ENCODE peak calls at places on chromosomes 4 and X, in eight cellular contexts. One of them, this sample, is unnamed.

GRCh38 chrX:95318882-95319281 is 1365.8 kb upstream of the DIAPH2 start:
- DNase-seq in heart left ventricle: no peak
- DNase-seq in lower lobe of right lung: no peak
- DNase-seq in astrocyte: no peak
- DNase-seq in GM13977: peak; percentile 8
- DNase-seq in PC-3: peak; percentile 14
- DNase-seq in neural crest cell: no peak
- DNase-seq in HFFc6: no peak
- DNase-seq in this sample: no peak

GRCh38 chrX:133435544-133436124 is 20.3 kb upstream of the GPC4 start:
- DNase-seq in heart left ventricle: no peak
- DNase-seq in astrocyte: no peak
- DNase-seq in neural crest cell: no peak
- DNase-seq in GM13977: no peak
- DNase-seq in HFFc6: no peak
- DNase-seq in PC-3: no peak
- DNase-seq in lower lobe of right lung: no peak
- DNase-seq in this sample: no peak

GRCh38 chr4:17941731-17942130 is 79.8 kb downstream of the LCORL start:
- DNase-seq in lower lobe of right lung: no peak
- DNase-seq in HFFc6: no peak
- DNase-seq in PC-3: peak; percentile 1
- DNase-seq in heart left ventricle: no peak
- DNase-seq in astrocyte: no peak
- DNase-seq in neural crest cell: no peak
- DNase-seq in GM13977: no peak
- DNase-seq in this sample: no peak

GRCh38 chr4:55356991-55357461 is 11.0 kb downstream of the SRD5A3 start:
- DNase-seq in HFFc6: peak; percentile 33
- DNase-seq in heart left ventricle: no peak
- DNase-seq in lower lobe of right lung: no peak
- DNase-seq in GM13977: no peak
- DNase-seq in PC-3: peak; percentile 73
- DNase-seq in astrocyte: peak; percentile 38
- DNase-seq in neural crest cell: no peak
- DNase-seq in this sample: no peak

GRCh38 chr4:175035907-175036306 is 117.7 kb downstream of the ADAM29 start:
- DNase-seq in heart left ventricle: no peak
- DNase-seq in PC-3: peak; percentile 66
- DNase-seq in GM13977: no peak
- DNase-seq in lower lobe of right lung: no peak
- DNase-seq in HFFc6: no peak
- DNase-seq in astrocyte: peak; percentile 64
- DNase-seq in neural crest cell: no peak
- DNase-seq in this sample: no peak

GRCh38 chr4:127781303-127782024 is 658 bp upstream of the HSPA4L start:
- DNase-seq in heart left ventricle: peak; percentile 67
- DNase-seq in lower lobe of right lung: peak; percentile 46
- DNase-seq in GM13977: peak; percentile 12
- DNase-seq in PC-3: peak; percentile 27
- DNase-seq in HFFc6: peak; percentile 19
- DNase-seq in neural crest cell: no peak
- DNase-seq in astrocyte: peak; percentile 28
- DNase-seq in this sample: no peak

GRCh38 chrX:63283331-63283730 is 67.8 kb downstream of the SPIN4 start:
- DNase-seq in GM13977: no peak
- DNase-seq in HFFc6: no peak
- DNase-seq in heart left ventricle: no peak
- DNase-seq in lower lobe of right lung: no peak
- DNase-seq in astrocyte: no peak
- DNase-seq in neural crest cell: no peak
- DNase-seq in PC-3: no peak
- DNase-seq in this sample: no peak

GRCh38 chr4:160318567-160319220 is 1215.8 kb downstream of the RAPGEF2 start:
- DNase-seq in PC-3: peak; percentile 52
- DNase-seq in GM13977: no peak
- DNase-seq in astrocyte: peak; percentile 16
- DNase-seq in neural crest cell: no peak
- DNase-seq in lower lobe of right lung: no peak
- DNase-seq in HFFc6: no peak
- DNase-seq in heart left ventricle: no peak
- DNase-seq in this sample: no peak

GRCh38 chr4:23718435-23718834 is 171.4 kb downstream of the PPARGC1A start:
- DNase-seq in neural crest cell: no peak
- DNase-seq in HFFc6: no peak
- DNase-seq in astrocyte: no peak
- DNase-seq in heart left ventricle: no peak
- DNase-seq in PC-3: no peak
- DNase-seq in GM13977: no peak
- DNase-seq in lower lobe of right lung: no peak
- DNase-seq in this sample: no peak

GRCh38 chr4:23720556-23720955 is 169.3 kb downstream of the PPARGC1A start:
- DNase-seq in HFFc6: no peak
- DNase-seq in lower lobe of right lung: no peak
- DNase-seq in GM13977: no peak
- DNase-seq in heart left ventricle: no peak
- DNase-seq in astrocyte: peak; percentile 59
- DNase-seq in neural crest cell: no peak
- DNase-seq in PC-3: no peak
- DNase-seq in this sample: no peak

GRCh38 chr4:23717528-23718248 is 172.2 kb downstream of the PPARGC1A start:
- DNase-seq in astrocyte: peak; percentile 16
- DNase-seq in HFFc6: peak; percentile 16
- DNase-seq in lower lobe of right lung: no peak
- DNase-seq in neural crest cell: no peak
- DNase-seq in GM13977: peak; percentile 27
- DNase-seq in heart left ventricle: no peak
- DNase-seq in PC-3: peak; percentile 43
- DNase-seq in this sample: peak; percentile 32
- TF ChIP-seq CTCF in astrocyte: peak; percentile 50
- TF ChIP-seq CTCF in HFFc6: peak; percentile 68
- TF ChIP-seq CTCF in lower lobe of right lung: peak; percentile 11
- TF ChIP-seq CTCF in neural crest cell: peak; percentile 68
- TF ChIP-seq CTCF in GM13977: no peak
- TF ChIP-seq CTCF in heart left ventricle: peak; percentile 43
- TF ChIP-seq CTCF in PC-3: peak; percentile 57
- TF ChIP-seq CTCF in this sample: peak; percentile 53

DNA sequence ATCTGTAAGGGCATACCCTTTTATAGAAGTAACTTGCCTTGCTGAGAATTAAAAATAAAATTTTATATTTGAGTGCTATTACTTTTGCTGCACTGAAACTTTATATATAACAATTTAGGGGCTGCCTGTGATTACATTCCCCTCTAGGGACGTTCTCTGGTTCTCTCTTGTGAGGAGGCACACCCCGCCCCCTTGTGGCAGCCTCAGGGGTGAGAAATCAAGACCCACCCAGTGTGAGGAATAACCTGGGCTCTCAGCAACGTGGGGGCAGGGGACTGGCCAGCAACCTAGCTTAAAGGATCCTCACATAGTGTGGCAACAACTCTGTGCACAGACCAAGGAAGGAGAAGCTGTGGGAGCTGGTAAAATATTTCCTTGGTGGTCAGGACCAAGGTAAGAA is 43.7 kb downstream of the MAGEA9 start:
- DNase-seq in neural crest cell: peak; percentile 26
- DNase-seq in lower lobe of right lung: no peak
- DNase-seq in HFFc6: no peak
- DNase-seq in PC-3: peak; percentile 30
- DNase-seq in GM13977: no peak
- DNase-seq in heart left ventricle: no peak
- DNase-seq in astrocyte: no peak
- DNase-seq in this sample: no peak
- TF ChIP-seq CTCF in neural crest cell: peak; percentile 45
- TF ChIP-seq CTCF in lower lobe of right lung: peak; percentile 24
- TF ChIP-seq CTCF in HFFc6: peak; percentile 57
- TF ChIP-seq CTCF in PC-3: peak; percentile 53
- TF ChIP-seq CTCF in GM13977: peak; percentile 54
- TF ChIP-seq CTCF in heart left ventricle: peak; percentile 31
- TF ChIP-seq CTCF in astrocyte: no peak
- TF ChIP-seq CTCF in this sample: peak; percentile 44

DNA sequence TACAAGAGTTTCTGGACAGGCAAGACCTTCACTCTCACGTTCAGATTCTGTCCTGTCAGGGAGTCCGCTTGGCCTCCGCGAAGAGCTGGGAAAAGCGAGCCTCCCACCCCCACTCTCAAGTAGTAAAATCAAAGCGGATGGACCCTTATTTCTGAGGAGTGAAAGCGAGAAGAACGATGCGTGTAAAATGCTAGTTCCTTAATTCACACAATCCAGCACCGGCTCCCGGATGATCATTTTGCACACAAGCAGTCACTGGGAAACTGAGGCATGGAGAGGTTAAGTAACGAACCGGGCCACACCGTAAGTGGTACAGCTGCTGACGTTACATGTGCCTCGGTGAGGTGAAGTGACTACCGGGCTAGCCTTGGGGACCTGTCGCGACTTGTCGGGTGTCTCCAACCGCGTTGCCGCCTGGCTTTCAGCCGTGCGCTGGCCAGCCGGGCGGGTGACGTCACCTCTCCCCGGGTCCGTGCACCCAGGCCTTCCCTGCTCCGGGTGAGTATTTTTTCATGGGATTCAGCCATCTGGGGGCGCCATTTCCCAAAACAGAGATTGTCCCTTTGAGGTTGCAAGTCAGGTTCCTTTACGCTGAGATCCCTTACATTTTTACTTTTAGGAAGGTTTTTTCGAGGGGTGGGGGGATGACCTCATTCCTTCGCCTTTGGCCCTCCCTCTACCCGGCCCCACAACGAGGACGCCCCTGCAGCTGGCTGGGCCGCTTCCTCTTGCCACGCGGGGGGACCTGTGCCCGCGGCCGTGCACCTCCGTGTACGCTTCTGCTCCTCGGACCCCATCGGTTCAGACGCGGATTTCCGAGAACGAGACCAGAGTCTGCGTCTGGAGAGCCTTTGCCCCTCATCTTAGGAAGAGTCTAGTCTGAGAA is 3.4 kb upstream of the SFRP2 start:
- DNase-seq in neural crest cell: peak; percentile 95
- DNase-seq in GM13977: peak; percentile 43
- DNase-seq in PC-3: no peak
- DNase-seq in HFFc6: no peak
- DNase-seq in astrocyte: no peak
- DNase-seq in lower lobe of right lung: peak; percentile 64
- DNase-seq in heart left ventricle: peak; percentile 32
- DNase-seq in this sample: peak; percentile 62
- TF ChIP-seq CTCF in neural crest cell: peak; percentile 65
- TF ChIP-seq CTCF in GM13977: peak; percentile 27
- TF ChIP-seq CTCF in PC-3: peak; percentile 25
- TF ChIP-seq CTCF in HFFc6: peak; percentile 53
- TF ChIP-seq CTCF in astrocyte: peak; percentile 29
- TF ChIP-seq CTCF in lower lobe of right lung: peak; percentile 21
- TF ChIP-seq CTCF in heart left ventricle: peak; percentile 43
- TF ChIP-seq CTCF in this sample: peak; percentile 50

GRCh38 chrX:72001906-72002305 is 91.3 kb downstream of the NHSL2 start:
- DNase-seq in neural crest cell: no peak
- DNase-seq in lower lobe of right lung: no peak
- DNase-seq in astrocyte: no peak
- DNase-seq in HFFc6: no peak
- DNase-seq in GM13977: no peak
- DNase-seq in PC-3: no peak
- DNase-seq in heart left ventricle: no peak
- DNase-seq in this sample: no peak

GRCh38 chrX:72005046-72005445 is 94.4 kb downstream of the NHSL2 start:
- DNase-seq in HFFc6: no peak
- DNase-seq in neural crest cell: no peak
- DNase-seq in astrocyte: no peak
- DNase-seq in lower lobe of right lung: no peak
- DNase-seq in PC-3: no peak
- DNase-seq in GM13977: no peak
- DNase-seq in heart left ventricle: no peak
- DNase-seq in this sample: no peak

GRCh38 chrX:72001471-72001870 is 90.8 kb downstream of the NHSL2 start:
- DNase-seq in HFFc6: no peak
- DNase-seq in heart left ventricle: no peak
- DNase-seq in PC-3: no peak
- DNase-seq in GM13977: no peak
- DNase-seq in neural crest cell: no peak
- DNase-seq in astrocyte: no peak
- DNase-seq in lower lobe of right lung: no peak
- DNase-seq in this sample: no peak

GRCh38 chrX:72003811-72004750 is 93.4 kb downstream of the NHSL2 start:
- DNase-seq in PC-3: peak; percentile 42
- DNase-seq in HFFc6: no peak
- DNase-seq in heart left ventricle: peak; percentile 66
- DNase-seq in neural crest cell: no peak
- DNase-seq in lower lobe of right lung: no peak
- DNase-seq in astrocyte: peak; percentile 68
- DNase-seq in GM13977: no peak
- DNase-seq in this sample: no peak

GRCh38 chrX:72002886-72003285 is 92.2 kb downstream of the NHSL2 start:
- DNase-seq in lower lobe of right lung: no peak
- DNase-seq in astrocyte: peak; percentile 77
- DNase-seq in PC-3: no peak
- DNase-seq in GM13977: no peak
- DNase-seq in neural crest cell: no peak
- DNase-seq in HFFc6: no peak
- DNase-seq in heart left ventricle: no peak
- DNase-seq in this sample: no peak
- TF ChIP-seq CTCF in lower lobe of right lung: no peak
- TF ChIP-seq CTCF in astrocyte: no peak
- TF ChIP-seq CTCF in PC-3: no peak
- TF ChIP-seq CTCF in GM13977: no peak
- TF ChIP-seq CTCF in neural crest cell: no peak
- TF ChIP-seq CTCF in HFFc6: no peak
- TF ChIP-seq CTCF in heart left ventricle: no peak
- TF ChIP-seq CTCF in this sample: no peak

GRCh38 chr4:140330311-140330900 is 43.0 kb upstream of the SCOC start:
- DNase-seq in astrocyte: no peak
- DNase-seq in HFFc6: peak; percentile 35
- DNase-seq in lower lobe of right lung: no peak
- DNase-seq in heart left ventricle: no peak
- DNase-seq in GM13977: no peak
- DNase-seq in neural crest cell: no peak
- DNase-seq in PC-3: peak; percentile 61
- DNase-seq in this sample: no peak
- TF ChIP-seq CTCF in astrocyte: peak; percentile 68
- TF ChIP-seq CTCF in HFFc6: peak; percentile 84
- TF ChIP-seq CTCF in lower lobe of right lung: peak; percentile 52
- TF ChIP-seq CTCF in heart left ventricle: peak; percentile 64
- TF ChIP-seq CTCF in GM13977: peak; percentile 25
- TF ChIP-seq CTCF in neural crest cell: peak; percentile 70
- TF ChIP-seq CTCF in PC-3: peak; percentile 60
- TF ChIP-seq CTCF in this sample: peak; percentile 47

DNA sequence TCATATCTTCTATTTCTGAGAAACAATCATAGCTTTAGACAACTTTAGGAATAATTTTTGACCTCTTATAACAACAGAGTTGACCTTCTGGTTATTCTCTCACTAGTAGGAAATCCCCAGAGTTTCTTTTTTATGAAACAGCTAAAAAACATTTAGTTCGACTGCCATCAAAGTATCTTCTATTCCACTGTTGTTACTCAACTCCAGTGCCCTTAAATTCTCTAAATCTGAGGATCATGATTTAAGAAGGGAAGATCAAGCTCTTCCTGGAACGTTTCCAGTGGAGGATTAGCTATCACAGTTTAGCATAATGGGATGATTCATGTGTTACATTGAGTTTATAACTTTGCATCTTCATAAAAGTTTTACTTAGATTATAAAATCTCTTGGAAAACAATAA is 134.9 kb upstream of the VEGFC start:
- DNase-seq in neural crest cell: no peak
- DNase-seq in astrocyte: peak; percentile 66
- DNase-seq in lower lobe of right lung: no peak
- DNase-seq in GM13977: no peak
- DNase-seq in PC-3: peak; percentile 70
- DNase-seq in HFFc6: peak; percentile 91
- DNase-seq in heart left ventricle: no peak
- DNase-seq in this sample: no peak
- TF ChIP-seq CTCF in neural crest cell: no peak
- TF ChIP-seq CTCF in astrocyte: no peak
- TF ChIP-seq CTCF in lower lobe of right lung: no peak
- TF ChIP-seq CTCF in GM13977: no peak
- TF ChIP-seq CTCF in PC-3: no peak
- TF ChIP-seq CTCF in HFFc6: no peak
- TF ChIP-seq CTCF in heart left ventricle: no peak
- TF ChIP-seq CTCF in this sample: no peak

GRCh38 chrX:131762802-131763234 is 218.9 kb downstream of the OR13H1 start:
- DNase-seq in heart left ventricle: no peak
- DNase-seq in neural crest cell: no peak
- DNase-seq in lower lobe of right lung: no peak
- DNase-seq in astrocyte: peak; percentile 17
- DNase-seq in HFFc6: no peak
- DNase-seq in GM13977: no peak
- DNase-seq in PC-3: peak; percentile 54
- DNase-seq in this sample: no peak
- TF ChIP-seq CTCF in heart left ventricle: no peak
- TF ChIP-seq CTCF in neural crest cell: no peak
- TF ChIP-seq CTCF in lower lobe of right lung: no peak
- TF ChIP-seq CTCF in astrocyte: no peak
- TF ChIP-seq CTCF in HFFc6: peak; percentile 43
- TF ChIP-seq CTCF in GM13977: peak; percentile 57
- TF ChIP-seq CTCF in PC-3: peak; percentile 40
- TF ChIP-seq CTCF in this sample: no peak